ENCODE peak calls at places on chromosomes 13 and 19, in eight cellular contexts. R, H, I, T, W, L, Q and X are unnamed samples.

GRCh38 chr19:33603377-33603776 is 18.4 kb upstream of the CHST8 start:
- DNase-seq in R (no peak), H (no peak), I (no peak), T (no peak), W (no peak), L (no peak), Q (no peak), X (no peak)

GRCh38 chr13:73326215-73326558 is 267.4 kb downstream of the KLF5 start:
- DNase-seq in R (no peak), H (no peak), I (no peak), T (no peak), W (no peak), L (no peak), Q (no peak), X (no peak)

GRCh38 chr13:19597523-19597922 is 35.9 kb upstream of the MPHOSPH8 start:
- DNase-seq in R (no peak), H (no peak), I (no peak), T (no peak), W (peak), L (no peak), Q (peak), X (no peak)

GRCh38 chr19:11179716-11180297 is 17.5 kb downstream of the KANK2 start:
- DNase-seq in R (no peak), H (no peak), I (no peak), T (no peak), W (no peak), L (no peak), Q (no peak), X (no peak)

GRCh38 chr19:51664997-51665396 is 18.4 kb upstream of the SIGLEC14 start:
- DNase-seq in R (no peak), H (no peak), I (no peak), T (no peak), W (peak), L (no peak), Q (no peak), X (no peak)

GRCh38 chr19:45009625-45010255 is 8.5 kb downstream of the RELB start:
- DNase-seq in R (no peak), H (no peak), I (no peak), T (no peak), W (no peak), L (no peak), Q (no peak), X (no peak)

GRCh38 chr13:97125810-97126738 is 96.1 kb upstream of the MBNL2 start:
- DNase-seq in R (no peak), H (no peak), I (peak), T (no peak), W (peak), L (no peak), Q (peak), X (no peak)

GRCh38 chr13:101346161-101346560 is 70.1 kb downstream of the NALCN start:
- DNase-seq in R (no peak), H (no peak), I (no peak), T (no peak), W (no peak), L (no peak), Q (peak), X (no peak)

GRCh38 chr13:37198629-37199028 is 93.2 kb upstream of the CSNK1A1L start:
- DNase-seq in R (peak), H (no peak), I (no peak), T (no peak), W (no peak), L (no peak), Q (no peak), X (no peak)

GRCh38 chr13:32036762-32037161 is 5.2 kb downstream of the FRY start:
- DNase-seq in R (no peak), H (no peak), I (no peak), T (no peak), W (no peak), L (no peak), Q (no peak), X (no peak)

GRCh38 chr13:65932587-65933239 is 1297.4 kb downstream of the PCDH9 start:
- DNase-seq in R (no peak), H (no peak), I (peak), T (no peak), W (peak), L (no peak), Q (peak), X (no peak)

DNA sequence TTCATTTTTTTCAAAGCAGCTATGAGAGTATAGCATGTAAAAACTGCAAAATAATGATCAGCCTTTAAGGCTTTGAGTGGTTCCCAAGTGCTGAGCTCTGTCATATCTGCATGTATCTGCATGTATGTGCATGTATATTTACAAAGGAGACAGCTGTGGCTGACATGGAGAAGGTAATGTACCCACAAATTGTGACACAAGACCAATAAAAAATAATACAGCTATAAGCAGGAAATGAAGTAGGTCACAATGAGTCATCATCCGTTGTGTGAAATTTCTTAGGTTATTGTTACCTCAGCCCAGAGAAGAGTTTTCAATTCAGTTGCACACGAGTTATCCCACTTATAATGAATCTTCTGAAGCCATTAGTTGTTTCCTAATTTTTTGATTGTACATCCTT is 60.9 kb upstream of the MED4 start:
- DNase-seq in R (no peak), H (peak), I (no peak), T (peak), W (peak), L (no peak), Q (peak), X (no peak)
- H3K4me3 ChIP-seq in R (no peak), H (no peak), I (no peak), T (peak), W (no peak), L (no peak), Q (no peak), X (no peak)

GRCh38 chr13:28744091-28744536 is 25.3 kb upstream of the SLC46A3 start:
- DNase-seq in R (peak), H (peak), I (peak), T (no peak), W (peak), L (no peak), Q (peak), X (no peak)

GRCh38 chr13:28743045-28743444 is 24.3 kb upstream of the SLC46A3 start:
- DNase-seq in R (no peak), H (no peak), I (no peak), T (no peak), W (no peak), L (no peak), Q (no peak), X (no peak)

GRCh38 chr13:28741080-28741479 is 22.3 kb upstream of the SLC46A3 start:
- DNase-seq in R (no peak), H (no peak), I (no peak), T (no peak), W (peak), L (no peak), Q (peak), X (no peak)

GRCh38 chr13:28744656-28745055 is 25.9 kb upstream of the SLC46A3 start:
- DNase-seq in R (no peak), H (no peak), I (no peak), T (no peak), W (no peak), L (no peak), Q (no peak), X (no peak)

GRCh38 chr13:28743499-28744083 is 24.8 kb upstream of the SLC46A3 start:
- DNase-seq in R (no peak), H (no peak), I (no peak), T (no peak), W (no peak), L (no peak), Q (no peak), X (no peak)
- H3K4me3 ChIP-seq in R (no peak), H (no peak), I (no peak), T (no peak), W (no peak), L (no peak), Q (no peak), X (no peak)

GRCh38 chr19:42284066-42284501 is 15.0 kb downstream of the CIC start:
- DNase-seq in R (peak), H (peak), I (peak), T (peak), W (peak), L (peak), Q (peak), X (peak)
- H3K4me3 ChIP-seq in R (peak), H (peak), I (peak), T (no peak), W (no peak), L (peak), Q (peak), X (peak)

DNA sequence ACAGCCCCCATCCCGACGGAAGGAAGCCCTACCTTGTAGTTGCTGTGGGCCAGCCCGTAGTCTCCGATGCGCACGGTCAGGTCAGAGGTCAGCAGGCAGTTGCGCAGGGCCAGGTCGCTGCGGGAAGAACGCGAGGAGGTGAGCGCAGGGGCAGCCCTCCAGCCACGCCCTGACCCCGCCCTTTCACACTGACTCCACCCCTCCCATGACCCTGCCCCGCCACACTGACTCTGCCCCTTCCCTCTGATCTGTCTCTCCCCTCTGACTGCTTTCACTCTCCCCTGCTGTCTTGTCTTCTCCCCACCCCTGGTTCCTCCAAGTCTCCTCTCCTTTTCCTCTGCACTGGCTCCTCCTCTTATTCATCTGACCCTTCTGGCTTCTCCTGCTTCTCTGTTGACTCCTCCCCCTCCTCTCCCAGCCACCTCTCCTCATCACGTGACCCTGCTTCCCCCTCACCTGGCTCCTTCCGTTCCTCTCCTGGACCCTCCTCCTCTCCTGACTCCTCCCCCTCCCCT is 10.1 kb downstream of the LMTK3 start:
- DNase-seq in R (peak), H (no peak), I (peak), T (peak), W (no peak), L (peak), Q (no peak), X (peak)
- H3K4me3 ChIP-seq in R (peak), H (no peak), I (peak), T (no peak), W (no peak), L (peak), Q (no peak), X (peak)

GRCh38 chr19:843180-843835 is 2.5 kb downstream of the PRTN3 start:
- DNase-seq in R (peak), H (no peak), I (peak), T (no peak), W (no peak), L (no peak), Q (no peak), X (peak)
- H3K4me3 ChIP-seq in R (peak), H (no peak), I (peak), T (no peak), W (no peak), L (peak), Q (no peak), X (peak)

GRCh38 chr13:30000373-30000770 is 150.0 kb upstream of the UBL3 start:
- DNase-seq in R (no peak), H (no peak), I (no peak), T (no peak), W (no peak), L (no peak), Q (no peak), X (no peak)

GRCh38 chr13:29996316-29996715 is 145.9 kb upstream of the UBL3 start:
- DNase-seq in R (no peak), H (no peak), I (no peak), T (no peak), W (no peak), L (no peak), Q (no peak), X (no peak)

GRCh38 chr13:30002577-30002976 is 152.2 kb upstream of the UBL3 start:
- DNase-seq in R (no peak), H (peak), I (peak), T (no peak), W (peak), L (no peak), Q (peak), X (no peak)

GRCh38 chr13:30004204-30004603 is 153.8 kb upstream of the UBL3 start:
- DNase-seq in R (no peak), H (no peak), I (no peak), T (no peak), W (peak), L (no peak), Q (peak), X (no peak)

DNA sequence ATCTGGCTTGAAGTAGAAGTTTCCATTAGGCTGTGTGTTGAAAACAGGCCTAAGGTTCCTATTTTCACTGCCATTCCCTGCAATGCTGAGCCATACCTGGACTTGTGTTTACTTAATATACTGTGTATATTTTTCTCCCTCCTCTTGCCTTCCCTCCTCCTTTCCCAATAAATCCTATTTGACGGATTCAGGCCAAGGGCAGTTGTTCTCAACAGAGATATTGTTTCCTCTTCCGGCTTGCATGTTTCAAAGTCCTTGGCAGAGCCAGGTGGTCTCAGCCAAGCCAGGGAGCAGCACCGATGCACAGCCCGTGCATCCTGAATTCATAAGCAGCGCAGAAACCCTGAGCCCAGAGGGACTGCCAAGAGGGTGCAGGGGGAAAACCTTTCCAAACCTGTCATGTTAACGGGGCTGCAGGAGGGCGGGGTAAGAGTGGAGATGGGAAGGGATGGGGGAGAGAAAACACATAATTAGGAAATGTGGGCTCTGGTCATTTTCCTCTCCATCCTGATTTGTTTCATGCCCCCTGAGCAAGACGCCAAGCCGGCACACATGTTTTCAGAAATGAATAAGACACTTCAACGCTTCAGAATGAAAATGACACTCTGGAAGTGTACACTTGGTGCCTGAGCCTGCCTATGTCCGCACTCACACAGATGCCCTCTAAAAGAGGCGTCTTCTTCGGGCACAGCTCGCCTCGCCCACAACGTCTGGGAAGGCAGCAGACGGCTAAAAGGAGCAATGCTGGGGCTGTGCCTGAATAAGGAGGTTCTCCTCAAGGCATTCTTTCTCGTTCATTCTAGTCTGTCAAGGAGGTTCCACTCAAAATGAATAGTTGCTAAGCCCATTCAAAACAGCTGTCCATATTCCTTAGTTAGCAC is 149.3 kb upstream of the UBL3 start:
- DNase-seq in R (no peak), H (no peak), I (no peak), T (no peak), W (no peak), L (no peak), Q (no peak), X (no peak)
- H3K4me3 ChIP-seq in R (no peak), H (no peak), I (no peak), T (no peak), W (no peak), L (no peak), Q (no peak), X (no peak)

GRCh38 chr13:34345601-34345939 is 527.6 kb downstream of the RFC3 start:
- DNase-seq in R (peak), H (no peak), I (no peak), T (no peak), W (no peak), L (no peak), Q (no peak), X (no peak)
- H3K4me3 ChIP-seq in R (no peak), H (no peak), I (no peak), T (no peak), W (no peak), L (no peak), Q (no peak), X (no peak)